ENCODE peak calls at places on chromosomes 4 and X, in nine cellular contexts. J is iPS DF 6.9; M is adrenal gland; L is DMS153; W is CD8-positive, alpha-beta memory T cell; B is uterus; A is anterior cingulate cortex; K is tibial artery; O is K562. H is an unnamed sample.

GRCh38 chr4:2991243-2991642 is 27.9 kb downstream of the GRK4 start:
- DNase-seq in J (no peak), A (no peak), O (no peak), L (no peak), W (no peak), M (no peak), K (no peak), B (no peak), H (no peak)

GRCh38 chrX:119376312-119376711 is 22.8 kb upstream of the SLC25A43 start:
- DNase-seq in J (no peak), W (no peak), A (no peak), B (no peak), K (no peak), L (no peak), O (no peak), M (no peak), H (no peak)

GRCh38 chrX:17700976-17701375 is 36.3 kb upstream of the SCML1 start:
- DNase-seq in B (no peak), M (no peak), L (no peak), J (no peak), O (no peak), K (no peak), W (no peak), A (no peak), H (no peak)

GRCh38 chrX:137915466-137915865 is 349.5 kb downstream of the ZIC3 start:
- DNase-seq in L (no peak), O (no peak), A (no peak), W (no peak), M (no peak), B (no peak), K (no peak), J (no peak), H (no peak)

GRCh38 chrX:3651272-3651671 is 62.2 kb downstream of the PRKX start:
- DNase-seq in M (no peak), B (no peak), J (no peak), L (no peak), K (no peak), A (no peak), W (no peak), O (no peak), H (peak)

GRCh38 chr4:3835527-3836040 is 69.4 kb downstream of the ADRA2C start:
- DNase-seq in M (peak), L (no peak), A (no peak), W (no peak), B (no peak), K (no peak), O (no peak), J (no peak), H (no peak)

GRCh38 chr4:138561276-138561880 is 319.2 kb upstream of the SLC7A11 start:
- DNase-seq in A (no peak), K (no peak), M (no peak), O (no peak), W (no peak), J (no peak), L (no peak), B (no peak), H (no peak)

GRCh38 chrX:112738347-112739033 is 58.8 kb upstream of the LHFPL1 start:
- DNase-seq in A (no peak), M (no peak), J (no peak), B (no peak), O (no peak), L (no peak), K (no peak), W (no peak), H (no peak)

GRCh38 chr4:104967034-104967401 is 179.7 kb upstream of the TET2 start:
- DNase-seq in O (no peak), L (peak), J (no peak), M (no peak), K (no peak), B (no peak), W (no peak), A (no peak), H (no peak)

GRCh38 chr4:10273030-10273429 is 156.4 kb upstream of the WDR1 start:
- DNase-seq in K (no peak), W (no peak), L (no peak), O (no peak), A (no peak), B (no peak), M (no peak), J (no peak), H (no peak)

GRCh38 chrX:104330966-104331365 is 76.2 kb upstream of the ESX1 start:
- DNase-seq in K (no peak), B (no peak), O (no peak), J (no peak), L (no peak), W (no peak), A (no peak), M (no peak), H (no peak)

H was measured in CD4-positive, alpha-beta memory T cell.